ENCODE peak calls at places on chromosomes 3 and 15, in nine cellular contexts. One of them, this sample, is unnamed.

GRCh38 chr3:114083112-114083511 is 26.6 kb downstream of the QTRT2 start:
- DNase-seq in colonic mucosa: no peak
- DNase-seq in cardiac fibroblast: no peak
- DNase-seq in spleen: no peak
- DNase-seq in upper lobe of left lung: no peak
- DNase-seq in HCT116: no peak
- DNase-seq in dorsolateral prefrontal cortex: no peak
- DNase-seq in AG04450: no peak
- DNase-seq in uterus: no peak
- DNase-seq in this sample: no peak

GRCh38 chr15:51137024-51137423 is 42.3 kb upstream of the TNFAIP8L3 start:
- DNase-seq in colonic mucosa: no peak
- DNase-seq in cardiac fibroblast: no peak
- DNase-seq in spleen: no peak
- DNase-seq in upper lobe of left lung: no peak
- DNase-seq in HCT116: no peak
- DNase-seq in dorsolateral prefrontal cortex: no peak
- DNase-seq in AG04450: no peak
- DNase-seq in uterus: no peak
- DNase-seq in this sample: no peak

GRCh38 chr15:27535445-27536129 is 563.5 kb downstream of the OCA2 start:
- DNase-seq in colonic mucosa: no peak
- DNase-seq in cardiac fibroblast: no peak
- DNase-seq in spleen: no peak
- DNase-seq in upper lobe of left lung: no peak
- DNase-seq in HCT116: no peak
- DNase-seq in dorsolateral prefrontal cortex: no peak
- DNase-seq in AG04450: no peak
- DNase-seq in uterus: no peak
- DNase-seq in this sample: no peak

GRCh38 chr3:126422571-126423091 is 27.9 kb downstream of the CFAP100 start:
- DNase-seq in colonic mucosa: no peak
- DNase-seq in cardiac fibroblast: no peak
- DNase-seq in spleen: peak
- DNase-seq in upper lobe of left lung: no peak
- DNase-seq in HCT116: no peak
- DNase-seq in dorsolateral prefrontal cortex: peak
- DNase-seq in AG04450: no peak
- DNase-seq in uterus: no peak
- DNase-seq in this sample: no peak

GRCh38 chr3:118955914-118956556 is 78.6 kb downstream of the IGSF11 start:
- DNase-seq in colonic mucosa: no peak
- DNase-seq in cardiac fibroblast: no peak
- DNase-seq in spleen: no peak
- DNase-seq in upper lobe of left lung: no peak
- DNase-seq in HCT116: no peak
- DNase-seq in dorsolateral prefrontal cortex: no peak
- DNase-seq in AG04450: no peak
- DNase-seq in uterus: no peak
- DNase-seq in this sample: no peak

GRCh38 chr3:148331111-148331818 is 366.4 kb upstream of the AGTR1 start:
- DNase-seq in colonic mucosa: no peak
- DNase-seq in cardiac fibroblast: no peak
- DNase-seq in spleen: no peak
- DNase-seq in upper lobe of left lung: no peak
- DNase-seq in HCT116: no peak
- DNase-seq in dorsolateral prefrontal cortex: no peak
- DNase-seq in AG04450: no peak
- DNase-seq in uterus: no peak
- DNase-seq in this sample: no peak

GRCh38 chr3:134624537-134625287 is 26.1 kb downstream of the KY start:
- DNase-seq in colonic mucosa: peak
- DNase-seq in cardiac fibroblast: no peak
- DNase-seq in spleen: no peak
- DNase-seq in upper lobe of left lung: no peak
- DNase-seq in HCT116: no peak
- DNase-seq in dorsolateral prefrontal cortex: no peak
- DNase-seq in AG04450: no peak
- DNase-seq in uterus: no peak
- DNase-seq in this sample: no peak

GRCh38 chr3:30970183-30970582 is 75.7 kb upstream of the GADL1 start:
- DNase-seq in colonic mucosa: no peak
- DNase-seq in cardiac fibroblast: peak
- DNase-seq in spleen: no peak
- DNase-seq in upper lobe of left lung: no peak
- DNase-seq in HCT116: no peak
- DNase-seq in dorsolateral prefrontal cortex: no peak
- DNase-seq in AG04450: no peak
- DNase-seq in uterus: no peak
- DNase-seq in this sample: no peak

GRCh38 chr3:187750041-187750512 is 4.8 kb upstream of the BCL6 start:
- DNase-seq in colonic mucosa: peak
- DNase-seq in cardiac fibroblast: peak
- DNase-seq in spleen: no peak
- DNase-seq in upper lobe of left lung: peak
- DNase-seq in HCT116: peak
- DNase-seq in dorsolateral prefrontal cortex: no peak
- DNase-seq in AG04450: no peak
- DNase-seq in uterus: no peak
- DNase-seq in this sample: no peak

GRCh38 chr3:32391643-32392529 is at the start of gene CMTM7:
- DNase-seq in colonic mucosa: peak
- DNase-seq in cardiac fibroblast: peak
- DNase-seq in spleen: peak
- DNase-seq in upper lobe of left lung: peak
- DNase-seq in HCT116: peak
- DNase-seq in dorsolateral prefrontal cortex: no peak
- DNase-seq in AG04450: no peak
- DNase-seq in uterus: peak
- DNase-seq in this sample: no peak

GRCh38 chr15:69474291-69474690 is 21.7 kb downstream of the RPLP1 start:
- DNase-seq in colonic mucosa: no peak
- DNase-seq in cardiac fibroblast: no peak
- DNase-seq in spleen: no peak
- DNase-seq in upper lobe of left lung: no peak
- DNase-seq in HCT116: no peak
- DNase-seq in dorsolateral prefrontal cortex: no peak
- DNase-seq in AG04450: no peak
- DNase-seq in uterus: no peak
- DNase-seq in this sample: no peak

GRCh38 chr3:14519406-14519805 is 20.7 kb downstream of the GRIP2 start:
- DNase-seq in colonic mucosa: no peak
- DNase-seq in cardiac fibroblast: no peak
- DNase-seq in spleen: no peak
- DNase-seq in upper lobe of left lung: no peak
- DNase-seq in HCT116: no peak
- DNase-seq in dorsolateral prefrontal cortex: no peak
- DNase-seq in AG04450: no peak
- DNase-seq in uterus: no peak
- DNase-seq in this sample: no peak

GRCh38 chr3:51668756-51669155 is 2.3 kb upstream of the TEX264 start:
- DNase-seq in colonic mucosa: no peak
- DNase-seq in cardiac fibroblast: no peak
- DNase-seq in spleen: no peak
- DNase-seq in upper lobe of left lung: no peak
- DNase-seq in HCT116: no peak
- DNase-seq in dorsolateral prefrontal cortex: no peak
- DNase-seq in AG04450: no peak
- DNase-seq in uterus: no peak
- DNase-seq in this sample: no peak

GRCh38 chr3:114651555-114651954 is 357.7 kb downstream of the TIGIT start:
- DNase-seq in colonic mucosa: no peak
- DNase-seq in cardiac fibroblast: no peak
- DNase-seq in spleen: no peak
- DNase-seq in upper lobe of left lung: no peak
- DNase-seq in HCT116: no peak
- DNase-seq in dorsolateral prefrontal cortex: no peak
- DNase-seq in AG04450: no peak
- DNase-seq in uterus: no peak
- DNase-seq in this sample: no peak

GRCh38 chr3:2274531-2274930 is 175.9 kb downstream of the CNTN4 start:
- DNase-seq in colonic mucosa: no peak
- DNase-seq in cardiac fibroblast: no peak
- DNase-seq in spleen: no peak
- DNase-seq in upper lobe of left lung: no peak
- DNase-seq in HCT116: no peak
- DNase-seq in dorsolateral prefrontal cortex: no peak
- DNase-seq in AG04450: no peak
- DNase-seq in uterus: no peak
- DNase-seq in this sample: no peak

GRCh38 chr3:2268779-2269178 is 170.1 kb downstream of the CNTN4 start:
- DNase-seq in colonic mucosa: no peak
- DNase-seq in cardiac fibroblast: no peak
- DNase-seq in spleen: no peak
- DNase-seq in upper lobe of left lung: no peak
- DNase-seq in HCT116: no peak
- DNase-seq in dorsolateral prefrontal cortex: no peak
- DNase-seq in AG04450: no peak
- DNase-seq in uterus: no peak
- DNase-seq in this sample: no peak
- TF ChIP-seq CTCF in colonic mucosa: no peak
- TF ChIP-seq CTCF in cardiac fibroblast: no peak
- TF ChIP-seq CTCF in spleen: no peak
- TF ChIP-seq CTCF in upper lobe of left lung: no peak
- TF ChIP-seq CTCF in HCT116: no peak
- TF ChIP-seq CTCF in dorsolateral prefrontal cortex: no peak
- TF ChIP-seq CTCF in AG04450: no peak
- TF ChIP-seq CTCF in uterus: no peak
- TF ChIP-seq CTCF in this sample: no peak

DNA sequence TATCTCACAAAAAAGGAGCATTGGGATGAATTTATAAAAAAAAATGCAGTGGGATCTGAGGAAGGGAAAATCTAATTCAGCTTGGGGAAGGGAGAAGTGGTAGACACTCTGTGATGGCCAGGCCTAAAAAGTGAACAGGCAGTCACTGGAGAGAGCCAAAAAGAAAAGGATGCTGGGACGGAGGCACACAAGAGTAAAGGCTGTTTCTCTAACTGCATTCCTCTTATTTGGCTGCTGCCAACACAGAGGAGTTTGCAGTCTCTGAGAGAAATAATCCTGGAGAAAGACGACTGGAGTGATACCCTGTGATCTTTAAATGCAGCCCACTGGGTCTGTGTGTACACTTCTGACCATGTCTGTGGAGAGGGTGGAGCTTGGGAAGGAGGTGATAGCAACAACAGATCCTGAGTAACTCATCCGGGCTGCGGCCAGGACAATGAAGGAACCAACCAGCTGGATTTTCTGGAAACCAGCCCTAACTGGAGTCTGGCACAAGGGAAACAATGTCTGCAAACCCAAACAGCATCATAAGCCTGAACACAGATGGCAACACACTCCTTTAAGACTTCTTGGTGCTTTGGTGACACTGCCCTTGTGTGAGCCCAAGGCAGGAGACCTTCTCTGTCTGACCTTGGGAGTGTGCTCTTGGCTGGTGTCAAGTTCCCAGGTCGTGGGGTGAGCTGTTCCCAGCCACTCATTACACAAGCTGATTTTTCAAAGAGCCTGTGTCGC is 8.1 kb downstream of the FYCO1 start:
- DNase-seq in colonic mucosa: no peak
- DNase-seq in cardiac fibroblast: peak
- DNase-seq in spleen: no peak
- DNase-seq in upper lobe of left lung: no peak
- DNase-seq in HCT116: no peak
- DNase-seq in dorsolateral prefrontal cortex: peak
- DNase-seq in AG04450: no peak
- DNase-seq in uterus: peak
- DNase-seq in this sample: no peak
- H3K4me3 ChIP-seq in colonic mucosa: no peak
- H3K4me3 ChIP-seq in cardiac fibroblast: no peak
- H3K4me3 ChIP-seq in spleen: no peak
- H3K4me3 ChIP-seq in upper lobe of left lung: no peak
- H3K4me3 ChIP-seq in HCT116: no peak
- H3K4me3 ChIP-seq in dorsolateral prefrontal cortex: peak
- H3K4me3 ChIP-seq in AG04450: no peak
- H3K4me3 ChIP-seq in uterus: no peak
- H3K4me3 ChIP-seq in this sample: no peak

DNA sequence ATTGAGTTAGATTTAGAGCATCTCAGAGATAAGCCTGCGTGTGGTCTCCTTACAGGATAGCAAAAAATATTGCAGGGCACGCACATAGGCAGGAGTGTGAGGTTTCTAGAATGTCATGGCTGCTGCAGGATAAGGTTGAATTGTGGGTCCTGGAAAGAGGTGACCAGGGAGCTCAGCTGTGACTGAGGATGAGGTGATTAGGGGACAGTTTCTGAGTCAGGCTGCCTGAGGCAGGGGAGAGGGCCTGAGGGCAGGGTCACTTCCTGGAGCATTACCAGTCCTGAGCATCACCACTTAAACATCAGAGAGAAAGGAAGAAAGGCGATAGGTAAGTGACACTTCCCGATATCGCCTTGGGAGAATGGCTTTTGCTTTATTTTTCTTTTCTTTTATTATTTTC is 813.8 kb downstream of the TUSC7 start:
- DNase-seq in colonic mucosa: no peak
- DNase-seq in cardiac fibroblast: no peak
- DNase-seq in spleen: no peak
- DNase-seq in upper lobe of left lung: no peak
- DNase-seq in HCT116: no peak
- DNase-seq in dorsolateral prefrontal cortex: no peak
- DNase-seq in AG04450: no peak
- DNase-seq in uterus: no peak
- DNase-seq in this sample: no peak
- TF ChIP-seq CTCF in colonic mucosa: no peak
- TF ChIP-seq CTCF in cardiac fibroblast: no peak
- TF ChIP-seq CTCF in spleen: no peak
- TF ChIP-seq CTCF in upper lobe of left lung: no peak
- TF ChIP-seq CTCF in HCT116: no peak
- TF ChIP-seq CTCF in dorsolateral prefrontal cortex: no peak
- TF ChIP-seq CTCF in AG04450: no peak
- TF ChIP-seq CTCF in uterus: no peak
- TF ChIP-seq CTCF in this sample: no peak

DNA sequence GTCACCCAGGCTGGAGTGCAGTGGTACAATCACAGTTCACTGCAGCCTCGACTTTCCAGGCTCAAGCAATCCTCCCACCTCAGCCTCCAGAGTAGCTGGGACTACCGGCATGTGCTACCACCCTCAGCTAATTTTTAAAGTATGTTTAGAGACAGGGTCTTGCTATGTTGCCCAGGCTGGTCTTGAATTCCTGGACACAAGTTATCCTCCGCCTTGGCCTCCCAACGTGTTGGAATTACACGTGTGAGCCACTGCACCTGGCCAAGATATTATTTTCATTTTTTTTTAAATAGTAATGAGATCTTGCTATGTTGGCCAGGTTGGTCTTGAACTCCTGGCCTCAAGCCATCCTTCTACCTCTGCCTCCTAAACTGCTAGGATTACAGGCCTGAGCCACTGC is 4.4 kb upstream of the MPI start:
- DNase-seq in colonic mucosa: no peak
- DNase-seq in cardiac fibroblast: no peak
- DNase-seq in spleen: no peak
- DNase-seq in upper lobe of left lung: no peak
- DNase-seq in HCT116: no peak
- DNase-seq in dorsolateral prefrontal cortex: no peak
- DNase-seq in AG04450: no peak
- DNase-seq in uterus: no peak
- DNase-seq in this sample: no peak
- H3K4me3 ChIP-seq in colonic mucosa: no peak
- H3K4me3 ChIP-seq in cardiac fibroblast: no peak
- H3K4me3 ChIP-seq in spleen: no peak
- H3K4me3 ChIP-seq in upper lobe of left lung: no peak
- H3K4me3 ChIP-seq in HCT116: no peak
- H3K4me3 ChIP-seq in dorsolateral prefrontal cortex: no peak
- H3K4me3 ChIP-seq in AG04450: no peak
- H3K4me3 ChIP-seq in uterus: no peak
- H3K4me3 ChIP-seq in this sample: no peak